ENCODE peak calls at places on chromosomes 5 and 9, in eight cellular contexts. One of them, this sample, is unnamed.

GRCh38 chr5:143680672-143681259 is 131.2 kb upstream of the HMHB1 start:
- DNase-seq in foreskin fibroblast: peak; percentile 20
- DNase-seq in AG09309: no peak
- DNase-seq in endodermal cell: no peak
- DNase-seq in tibial artery: no peak
- DNase-seq in SK-N-SH: no peak
- DNase-seq in cardiac muscle cell: no peak
- DNase-seq in fibroblast of mammary gland: peak; percentile 20
- DNase-seq in this sample: no peak

GRCh38 chr9:88741335-88741734 is 206.4 kb downstream of the NXNL2 start:
- DNase-seq in foreskin fibroblast: no peak
- DNase-seq in AG09309: no peak
- DNase-seq in endodermal cell: peak; percentile 80
- DNase-seq in tibial artery: no peak
- DNase-seq in SK-N-SH: no peak
- DNase-seq in cardiac muscle cell: no peak
- DNase-seq in fibroblast of mammary gland: peak; percentile 58
- DNase-seq in this sample: no peak

GRCh38 chr9:131580358-131580757 is 35.0 kb downstream of the PRRT1B start:
- DNase-seq in foreskin fibroblast: no peak
- DNase-seq in AG09309: no peak
- DNase-seq in endodermal cell: no peak
- DNase-seq in tibial artery: no peak
- DNase-seq in SK-N-SH: no peak
- DNase-seq in cardiac muscle cell: no peak
- DNase-seq in fibroblast of mammary gland: no peak
- DNase-seq in this sample: no peak

GRCh38 chr5:62124266-62124665 is 181.7 kb upstream of the KIF2A start:
- DNase-seq in foreskin fibroblast: no peak
- DNase-seq in AG09309: no peak
- DNase-seq in endodermal cell: no peak
- DNase-seq in tibial artery: no peak
- DNase-seq in SK-N-SH: no peak
- DNase-seq in cardiac muscle cell: no peak
- DNase-seq in fibroblast of mammary gland: no peak
- DNase-seq in this sample: no peak

GRCh38 chr5:61354199-61354598 is 22.1 kb downstream of the ZSWIM6 start:
- DNase-seq in foreskin fibroblast: no peak
- DNase-seq in AG09309: no peak
- DNase-seq in endodermal cell: no peak
- DNase-seq in tibial artery: no peak
- DNase-seq in SK-N-SH: no peak
- DNase-seq in cardiac muscle cell: no peak
- DNase-seq in fibroblast of mammary gland: no peak
- DNase-seq in this sample: no peak

GRCh38 chr5:169176686-169177430 is 124.1 kb downstream of the SLIT3 start:
- DNase-seq in foreskin fibroblast: no peak
- DNase-seq in AG09309: no peak
- DNase-seq in endodermal cell: no peak
- DNase-seq in tibial artery: no peak
- DNase-seq in SK-N-SH: peak; percentile 62
- DNase-seq in cardiac muscle cell: no peak
- DNase-seq in fibroblast of mammary gland: no peak
- DNase-seq in this sample: no peak

GRCh38 chr9:70220216-70220615 is 38.6 kb upstream of the SMC5 start:
- DNase-seq in foreskin fibroblast: peak; percentile 12
- DNase-seq in AG09309: peak; percentile 17
- DNase-seq in endodermal cell: no peak
- DNase-seq in tibial artery: no peak
- DNase-seq in SK-N-SH: no peak
- DNase-seq in cardiac muscle cell: no peak
- DNase-seq in fibroblast of mammary gland: no peak
- DNase-seq in this sample: no peak

GRCh38 chr5:59123595-59124561 is 541.0 kb downstream of the RAB3C start:
- DNase-seq in foreskin fibroblast: no peak
- DNase-seq in AG09309: no peak
- DNase-seq in endodermal cell: no peak
- DNase-seq in tibial artery: no peak
- DNase-seq in SK-N-SH: no peak
- DNase-seq in cardiac muscle cell: no peak
- DNase-seq in fibroblast of mammary gland: no peak
- DNase-seq in this sample: no peak

GRCh38 chr5:133396187-133396621 is 216.1 kb downstream of the FSTL4 start:
- DNase-seq in foreskin fibroblast: no peak
- DNase-seq in AG09309: no peak
- DNase-seq in endodermal cell: peak; percentile 83
- DNase-seq in tibial artery: no peak
- DNase-seq in SK-N-SH: no peak
- DNase-seq in cardiac muscle cell: no peak
- DNase-seq in fibroblast of mammary gland: no peak
- DNase-seq in this sample: no peak

DNA sequence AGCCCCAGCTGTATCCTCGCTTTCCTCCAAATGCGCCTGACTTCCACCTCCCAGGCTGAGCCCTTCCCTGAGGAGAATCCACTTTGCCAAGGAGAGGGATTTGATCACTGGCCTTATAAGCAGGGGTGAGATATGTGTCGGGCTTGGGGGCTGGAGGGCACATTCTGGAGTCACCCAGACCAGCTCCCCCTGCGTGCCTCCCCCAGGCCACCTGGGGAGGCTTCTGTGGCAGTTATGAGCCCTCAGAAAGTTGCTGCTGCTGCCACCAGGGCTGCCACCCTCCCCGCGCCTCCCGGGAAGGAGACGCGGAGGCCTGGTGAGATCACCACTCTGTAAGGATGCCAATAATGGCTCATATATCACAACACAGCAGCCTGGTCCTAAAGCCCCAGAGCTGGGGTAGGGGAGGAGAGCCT is 211.5 kb downstream of the PAPPA start:
- DNase-seq in foreskin fibroblast: peak; percentile 88
- DNase-seq in AG09309: no peak
- DNase-seq in endodermal cell: no peak
- DNase-seq in tibial artery: peak; percentile 77
- DNase-seq in SK-N-SH: peak; percentile 72
- DNase-seq in cardiac muscle cell: no peak
- DNase-seq in fibroblast of mammary gland: peak; percentile 72
- DNase-seq in this sample: peak; percentile 71
- TF ChIP-seq CTCF in foreskin fibroblast: peak; percentile 9
- TF ChIP-seq CTCF in AG09309: peak; percentile 26
- TF ChIP-seq CTCF in endodermal cell: no peak
- TF ChIP-seq CTCF in tibial artery: peak; percentile 47
- TF ChIP-seq CTCF in SK-N-SH: peak; percentile 34
- TF ChIP-seq CTCF in cardiac muscle cell: peak; percentile 20
- TF ChIP-seq CTCF in fibroblast of mammary gland: no peak
- TF ChIP-seq CTCF in this sample: peak; percentile 34

GRCh38 chr5:140251527-140251973 is 51.4 kb downstream of the PFDN1 start:
- DNase-seq in foreskin fibroblast: peak; percentile 91
- DNase-seq in AG09309: peak; percentile 70
- DNase-seq in endodermal cell: no peak
- DNase-seq in tibial artery: no peak
- DNase-seq in SK-N-SH: no peak
- DNase-seq in cardiac muscle cell: no peak
- DNase-seq in fibroblast of mammary gland: peak; percentile 87
- DNase-seq in this sample: peak; percentile 74
- H3K4me3 ChIP-seq in foreskin fibroblast: no peak overlapping the region
- H3K4me3 ChIP-seq in AG09309: no peak overlapping the region
- H3K4me3 ChIP-seq in endodermal cell: no peak overlapping the region
- H3K4me3 ChIP-seq in tibial artery: no peak overlapping the region
- H3K4me3 ChIP-seq in SK-N-SH: no peak overlapping the region
- H3K4me3 ChIP-seq in cardiac muscle cell: no peak overlapping the region
- H3K4me3 ChIP-seq in fibroblast of mammary gland: no peak overlapping the region
- H3K4me3 ChIP-seq in this sample: no peak overlapping the region

GRCh38 chr9:74133921-74134320 is 363.2 kb upstream of the RORB start:
- DNase-seq in foreskin fibroblast: no peak
- DNase-seq in AG09309: no peak
- DNase-seq in endodermal cell: no peak
- DNase-seq in tibial artery: no peak
- DNase-seq in SK-N-SH: no peak
- DNase-seq in cardiac muscle cell: no peak
- DNase-seq in fibroblast of mammary gland: no peak
- DNase-seq in this sample: no peak

GRCh38 chr9:74138182-74138581 is 359.0 kb upstream of the RORB start:
- DNase-seq in foreskin fibroblast: no peak
- DNase-seq in AG09309: no peak
- DNase-seq in endodermal cell: no peak
- DNase-seq in tibial artery: no peak
- DNase-seq in SK-N-SH: no peak
- DNase-seq in cardiac muscle cell: no peak
- DNase-seq in fibroblast of mammary gland: no peak
- DNase-seq in this sample: no peak

GRCh38 chr9:74132986-74133385 is 364.1 kb upstream of the RORB start:
- DNase-seq in foreskin fibroblast: no peak
- DNase-seq in AG09309: no peak
- DNase-seq in endodermal cell: peak; percentile 72
- DNase-seq in tibial artery: no peak
- DNase-seq in SK-N-SH: no peak
- DNase-seq in cardiac muscle cell: peak; percentile 7
- DNase-seq in fibroblast of mammary gland: no peak
- DNase-seq in this sample: no peak
- TF ChIP-seq CTCF in foreskin fibroblast: no peak
- TF ChIP-seq CTCF in AG09309: no peak
- TF ChIP-seq CTCF in endodermal cell: peak; percentile 68
- TF ChIP-seq CTCF in tibial artery: no peak
- TF ChIP-seq CTCF in SK-N-SH: no peak
- TF ChIP-seq CTCF in cardiac muscle cell: no peak
- TF ChIP-seq CTCF in fibroblast of mammary gland: no peak
- TF ChIP-seq CTCF in this sample: no peak

GRCh38 chr9:107518037-107518786 is 28.6 kb upstream of the KLF4 start:
- DNase-seq in foreskin fibroblast: no peak
- DNase-seq in AG09309: no peak
- DNase-seq in endodermal cell: no peak
- DNase-seq in tibial artery: no peak
- DNase-seq in SK-N-SH: no peak
- DNase-seq in cardiac muscle cell: no peak
- DNase-seq in fibroblast of mammary gland: no peak
- DNase-seq in this sample: no peak
- H3K4me3 ChIP-seq in foreskin fibroblast: no peak overlapping the region
- H3K4me3 ChIP-seq in AG09309: no peak overlapping the region
- H3K4me3 ChIP-seq in endodermal cell: no peak overlapping the region
- H3K4me3 ChIP-seq in tibial artery: no peak overlapping the region
- H3K4me3 ChIP-seq in SK-N-SH: no peak overlapping the region
- H3K4me3 ChIP-seq in cardiac muscle cell: no peak overlapping the region
- H3K4me3 ChIP-seq in fibroblast of mammary gland: no peak overlapping the region
- H3K4me3 ChIP-seq in this sample: no peak overlapping the region

DNA sequence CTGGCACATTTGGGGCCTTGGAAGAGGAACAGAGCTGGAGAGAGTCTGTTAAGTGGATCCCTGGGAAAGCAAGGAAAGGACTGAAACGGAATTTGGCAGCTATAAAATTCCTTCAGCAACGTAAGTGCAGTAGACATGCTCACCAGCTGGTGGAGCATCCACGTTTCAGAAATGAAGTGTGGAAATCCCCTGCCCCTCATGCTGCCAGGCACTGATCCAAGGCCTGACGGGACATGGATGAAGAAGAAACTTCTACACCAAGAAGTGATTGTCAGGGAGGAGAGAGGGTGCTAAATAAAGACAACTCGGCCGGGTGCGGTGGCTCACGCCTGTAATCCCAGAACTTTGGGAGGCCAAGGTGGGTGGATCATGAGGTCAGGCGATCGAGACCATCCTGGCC is 209.3 kb downstream of the ROR2 start:
- DNase-seq in foreskin fibroblast: peak; percentile 53
- DNase-seq in AG09309: no peak
- DNase-seq in endodermal cell: no peak
- DNase-seq in tibial artery: no peak
- DNase-seq in SK-N-SH: no peak
- DNase-seq in cardiac muscle cell: no peak
- DNase-seq in fibroblast of mammary gland: peak; percentile 81
- DNase-seq in this sample: peak; percentile 80
- TF ChIP-seq CTCF in foreskin fibroblast: peak; percentile 23
- TF ChIP-seq CTCF in AG09309: peak; percentile 37
- TF ChIP-seq CTCF in endodermal cell: peak; percentile 40
- TF ChIP-seq CTCF in tibial artery: no peak
- TF ChIP-seq CTCF in SK-N-SH: no peak
- TF ChIP-seq CTCF in cardiac muscle cell: peak; percentile 54
- TF ChIP-seq CTCF in fibroblast of mammary gland: peak; percentile 47
- TF ChIP-seq CTCF in this sample: peak; percentile 45

DNA sequence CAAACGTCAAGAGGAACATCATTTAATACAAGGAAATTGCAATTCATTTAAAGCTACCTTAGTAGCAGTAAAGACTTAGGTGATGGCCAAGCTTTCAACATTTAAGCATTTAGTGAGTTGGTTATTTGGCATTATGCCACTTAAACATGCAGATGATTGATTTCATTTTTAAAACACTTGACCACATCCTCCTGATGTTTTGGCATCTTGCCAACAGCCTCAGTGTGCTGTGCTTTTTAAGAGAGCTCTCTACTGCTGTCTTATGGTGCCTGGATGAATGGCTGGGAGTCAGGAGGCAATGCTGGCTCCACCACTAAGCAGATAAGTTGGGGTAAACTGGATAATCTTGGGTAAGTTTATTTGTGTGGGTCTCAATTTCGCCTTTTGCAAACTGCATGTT is 364.5 kb downstream of the MAN2A1 start:
- DNase-seq in foreskin fibroblast: peak; percentile 45
- DNase-seq in AG09309: no peak
- DNase-seq in endodermal cell: no peak
- DNase-seq in tibial artery: no peak
- DNase-seq in SK-N-SH: peak; percentile 10
- DNase-seq in cardiac muscle cell: peak; percentile 68
- DNase-seq in fibroblast of mammary gland: peak; percentile 88
- DNase-seq in this sample: peak; percentile 37
- H3K4me3 ChIP-seq in foreskin fibroblast: no peak overlapping the region
- H3K4me3 ChIP-seq in AG09309: no peak overlapping the region
- H3K4me3 ChIP-seq in endodermal cell: no peak overlapping the region
- H3K4me3 ChIP-seq in tibial artery: no peak overlapping the region
- H3K4me3 ChIP-seq in SK-N-SH: no peak overlapping the region
- H3K4me3 ChIP-seq in cardiac muscle cell: no peak overlapping the region
- H3K4me3 ChIP-seq in fibroblast of mammary gland: no peak overlapping the region
- H3K4me3 ChIP-seq in this sample: no peak overlapping the region

This sample was measured in fibroblast of the aortic adventitia.